ENCODE peak calls at places on chromosomes 5 and 9, in seven cellular contexts. D is colonic mucosa, A is upper lobe of right lung, R is cardiac fibroblast, L is progenitor cell of endocrine pancreas, N is GM13976, T is GM10248. X is an unnamed sample.

GRCh38 chr5:18397393-18397792 is 763.1 kb downstream of the TAF11L14 start:
- DNase-seq in D (no peak), A (no peak), R (no peak), L (no peak), N (no peak), T (no peak), X (no peak)

GRCh38 chr5:18314192-18314778 is 680.0 kb downstream of the TAF11L14 start:
- DNase-seq in D (no peak), A (no peak), R (peak), L (no peak), N (peak), T (peak), X (peak)

GRCh38 chr5:150081541-150082283 is 4.6 kb downstream of the CSF1R start:
- DNase-seq in D (peak), A (peak), R (no peak), L (no peak), N (peak), T (peak), X (peak)

GRCh38 chr9:87502446-87503232 is 5.0 kb downstream of the DAPK1 start:
- DNase-seq in D (peak), A (peak), R (no peak), L (no peak), N (no peak), T (no peak), X (no peak)

GRCh38 chr9:79123419-79123818 is 448.3 kb upstream of the TLE4 start:
- DNase-seq in D (no peak), A (no peak), R (peak), L (no peak), N (no peak), T (no peak), X (no peak)

GRCh38 chr9:105158898-105159297 is 85.6 kb upstream of the SLC44A1 start:
- DNase-seq in D (no peak), A (no peak), R (no peak), L (no peak), N (no peak), T (no peak), X (no peak)

GRCh38 chr5:62126090-62126489 is 179.9 kb upstream of the KIF2A start:
- DNase-seq in D (no peak), A (no peak), R (no peak), L (no peak), N (no peak), T (no peak), X (no peak)

GRCh38 chr5:149887622-149888183 is 56.9 kb downstream of the PDE6A start:
- DNase-seq in D (no peak), A (no peak), R (peak), L (no peak), N (no peak), T (no peak), X (peak)

GRCh38 chr5:144820285-144820684 is 649.6 kb downstream of the KCTD16 start:
- DNase-seq in D (peak), A (no peak), R (no peak), L (no peak), N (no peak), T (no peak), X (no peak)

GRCh38 chr9:7489018-7489417 is 310.6 kb downstream of the DMAC1 start:
- DNase-seq in D (peak), A (no peak), R (peak), L (no peak), N (no peak), T (no peak), X (no peak)

GRCh38 chr9:93589688-93590087 is 13.3 kb downstream of the PHF2 start:
- DNase-seq in D (no peak), A (no peak), R (no peak), L (no peak), N (no peak), T (no peak), X (peak)

GRCh38 chr5:146426853-146427618 is 20.1 kb upstream of the TCERG1 start:
- DNase-seq in D (no peak), A (no peak), R (peak), L (no peak), N (peak), T (peak), X (peak)

GRCh38 chr5:118553662-118554061 is 434.7 kb downstream of the DTWD2 start:
- DNase-seq in D (no peak), A (no peak), R (peak), L (no peak), N (no peak), T (no peak), X (no peak)

GRCh38 chr9:110579763-110580255 is 268 bp upstream of the SVEP1 start:
- DNase-seq in D (no peak), A (no peak), R (peak), L (no peak), N (no peak), T (no peak), X (no peak)

GRCh38 chr9:97367729-97368128 is 44.2 kb upstream of the TDRD7 start:
- DNase-seq in D (no peak), A (no peak), R (no peak), L (no peak), N (peak), T (no peak), X (no peak)

GRCh38 chr9:113957778-113958430 is 81.8 kb downstream of the ZNF618 start:
- DNase-seq in D (peak), A (no peak), R (peak), L (no peak), N (no peak), T (no peak), X (peak)

GRCh38 chr5:76612942-76613341 is 10.3 kb downstream of the F2RL2 start:
- DNase-seq in D (no peak), A (no peak), R (no peak), L (no peak), N (no peak), T (no peak), X (no peak)

GRCh38 chr5:109126481-109126880 is 283.3 kb downstream of the PJA2 start:
- DNase-seq in D (no peak), A (no peak), R (no peak), L (no peak), N (no peak), T (no peak), X (no peak)

GRCh38 chr5:74261906-74262305 is 378.6 kb downstream of the ENC1 start:
- DNase-seq in D (no peak), A (no peak), R (no peak), L (no peak), N (no peak), T (no peak), X (no peak)

GRCh38 chr5:62681117-62681850 is 102.7 kb downstream of the LRRC70 start:
- DNase-seq in D (no peak), A (no peak), R (no peak), L (no peak), N (no peak), T (no peak), X (no peak)

GRCh38 chr9:126915281-126915816 is 767 bp downstream of the RALGPS1 start:
- DNase-seq in D (peak), A (peak), R (no peak), L (peak), N (no peak), T (no peak), X (no peak)

GRCh38 chr5:32017638-32018429 is 156.3 kb downstream of the GOLPH3 start:
- DNase-seq in D (no peak), A (no peak), R (peak), L (no peak), N (no peak), T (no peak), X (no peak)

GRCh38 chr5:138972836-138973235 is 97.7 kb upstream of the LRRTM2 start:
- DNase-seq in D (no peak), A (no peak), R (no peak), L (no peak), N (no peak), T (no peak), X (no peak)

GRCh38 chr5:132227485-132228240 is at the start of gene P4HA2:
- DNase-seq in D (peak), A (peak), R (peak), L (peak), N (peak), T (peak), X (peak)

GRCh38 chr9:121294866-121295661 is 27.1 kb downstream of the GSN start:
- DNase-seq in D (peak), A (no peak), R (no peak), L (no peak), N (no peak), T (no peak), X (no peak)

GRCh38 chr9:38687389-38687842 is 32.5 kb downstream of the FAM240B start:
- DNase-seq in D (peak), A (peak), R (peak), L (no peak), N (no peak), T (peak), X (no peak)

GRCh38 chr9:129053020-129053419 is 16.6 kb downstream of the MIGA2 start:
- DNase-seq in D (no peak), A (no peak), R (no peak), L (no peak), N (no peak), T (no peak), X (no peak)

GRCh38 chr5:106094836-106095235 is 1575.9 kb downstream of the EFNA5 start:
- DNase-seq in D (no peak), A (no peak), R (no peak), L (no peak), N (no peak), T (no peak), X (no peak)

GRCh38 chr9:92686954-92687353 is 17.0 kb upstream of the IPPK start:
- DNase-seq in D (no peak), A (no peak), R (peak), L (no peak), N (no peak), T (no peak), X (no peak)

GRCh38 chr5:141437208-141437607 is 6.9 kb downstream of the PCDHGA12 start:
- DNase-seq in D (no peak), A (no peak), R (peak), L (no peak), N (no peak), T (no peak), X (no peak)

GRCh38 chr9:89435315-89435823 is 62.5 kb downstream of the SEMA4D start:
- DNase-seq in D (peak), A (peak), R (no peak), L (no peak), N (no peak), T (no peak), X (no peak)

GRCh38 chr5:139146809-139147742 is 51.1 kb downstream of the SIL1 start:
- DNase-seq in D (no peak), A (no peak), R (no peak), L (no peak), N (no peak), T (no peak), X (no peak)

GRCh38 chr9:12813960-12814876 is 39.4 kb downstream of the LURAP1L start:
- DNase-seq in D (peak), A (no peak), R (peak), L (no peak), N (no peak), T (no peak), X (peak)
- TF ChIP-seq CTCF in D (no peak), A (peak), R (peak), L (no peak), N (no peak), T (no peak), X (peak)

GRCh38 chr5:151284392-151284967 is 19.1 kb downstream of the SLC36A3 start:
- DNase-seq in D (no peak), A (no peak), R (no peak), L (no peak), N (peak), T (no peak), X (no peak)
- TF ChIP-seq CTCF in D (no peak), A (peak), R (no peak), L (peak), N (peak), T (peak), X (peak)

GRCh38 chr9:73050062-73050814 is 97.4 kb upstream of the ALDH1A1 start:
- DNase-seq in D (no peak), A (no peak), R (peak), L (no peak), N (no peak), T (no peak), X (no peak)
- TF ChIP-seq CTCF in D (no peak), A (peak), R (no peak), L (peak), N (no peak), T (no peak), X (no peak)

GRCh38 chr5:88144219-88145040 is 124.2 kb downstream of the TMEM161B start:
- DNase-seq in D (no peak), A (no peak), R (no peak), L (peak), N (no peak), T (no peak), X (no peak)
- TF ChIP-seq CTCF in D (no peak), A (no peak), R (no peak), L (no peak), N (no peak), T (no peak), X (no peak)

X was measured in endothelial cell of umbilical vein.